ENCODE peak calls at places on chromosomes 13 and 19, in eight cellular contexts. U is iPS DF 6.9; H is type B pancreatic cell; N is GM10248; Y is cerebellar nuclear complex; A is activated naive CD8-positive, alpha-beta T cell treated with anti-CD3 and anti-CD28 coated beads, Interleukin-2, amount 50 U/mL, for 24 hours; L is substantia nigra; V is Daoy. B is an unnamed sample.

GRCh38 chr13:28340272-28340793 is 154.6 kb downstream of the FLT1 start:
- DNase-seq in U (no peak), Y (no peak), A (no peak), H (no peak), V (peak), L (no peak), N (no peak), B (no peak)

GRCh38 chr13:110443633-110444225 is 117.8 kb downstream of the RAB20 start:
- DNase-seq in N (no peak), Y (no peak), A (no peak), L (no peak), H (no peak), V (no peak), U (no peak), B (no peak)

GRCh38 chr19:33203529-33203928 is 9.4 kb downstream of the LRP3 start:
- DNase-seq in N (no peak), Y (no peak), U (no peak), L (no peak), H (no peak), A (no peak), V (no peak), B (no peak)

GRCh38 chr13:38341149-38341692 is 8.4 kb upstream of the UFM1 start:
- DNase-seq in L (no peak), N (no peak), H (no peak), U (no peak), A (no peak), Y (no peak), V (no peak), B (no peak)

GRCh38 chr13:92677571-92677970 is 549.0 kb upstream of the GPC6 start:
- DNase-seq in L (no peak), N (no peak), H (no peak), U (no peak), Y (no peak), V (no peak), A (no peak), B (no peak)

GRCh38 chr13:50990540-50991506 is 81.2 kb downstream of the RNASEH2B start:
- DNase-seq in N (no peak), L (no peak), V (no peak), A (no peak), Y (peak), H (no peak), U (no peak), B (no peak)

GRCh38 chr19:27876489-27876888 is 1336.5 kb downstream of the UQCRFS1 start:
- DNase-seq in H (no peak), A (no peak), V (no peak), U (no peak), L (no peak), N (no peak), Y (no peak), B (no peak)

GRCh38 chr13:98506343-98507059 is 70.4 kb downstream of the STK24 start:
- DNase-seq in N (no peak), A (no peak), L (no peak), U (no peak), V (no peak), Y (peak), H (no peak), B (no peak)

GRCh38 chr19:10780368-10780767 is 55.6 kb downstream of the TMED1 start:
- DNase-seq in V (peak), A (no peak), H (no peak), N (no peak), U (no peak), Y (no peak), L (no peak), B (no peak)

GRCh38 chr13:27293873-27294515 is 23.4 kb downstream of the RASL11A start:
- DNase-seq in N (no peak), U (no peak), H (no peak), Y (no peak), A (no peak), V (no peak), L (no peak), B (no peak)

GRCh38 chr19:584240-585001 is 5.3 kb upstream of the HCN2 start:
- DNase-seq in H (no peak), A (peak), V (peak), U (peak), L (peak), Y (no peak), N (peak), B (peak)

GRCh38 chr19:54164369-54165068 is 5.0 kb upstream of the LENG1 start:
- DNase-seq in H (peak), A (peak), U (no peak), N (no peak), V (peak), Y (no peak), L (no peak), B (no peak)

GRCh38 chr19:45079063-45079910 is at the start of gene GEMIN7:
- DNase-seq in N (peak), U (no peak), L (peak), V (peak), A (peak), Y (no peak), H (peak), B (peak)

GRCh38 chr19:33662391-33662790 is 40.6 kb downstream of the CHST8 start:
- DNase-seq in L (no peak), A (no peak), Y (no peak), U (no peak), N (no peak), V (no peak), H (peak), B (no peak)

GRCh38 chr13:78589206-78589605 is 14.1 kb downstream of the POU4F1 start:
- DNase-seq in V (peak), H (no peak), U (no peak), N (no peak), L (no peak), A (no peak), Y (no peak), B (peak)

GRCh38 chr19:43820098-43820860 is 6.8 kb upstream of the ZNF283 start:
- DNase-seq in L (peak), V (peak), H (no peak), Y (no peak), A (peak), N (peak), U (no peak), B (no peak)

GRCh38 chr13:94917814-94918213 is 205.5 kb upstream of the SOX21 start:
- DNase-seq in A (no peak), Y (no peak), N (no peak), H (no peak), V (no peak), L (no peak), U (no peak), B (no peak)

GRCh38 chr19:51094696-51095279 is 12.1 kb upstream of the KLK14 start:
- DNase-seq in L (no peak), U (no peak), A (peak), H (no peak), V (peak), Y (no peak), N (peak), B (peak)

GRCh38 chr13:113815151-113816058 is 48.5 kb downstream of the GAS6 start:
- DNase-seq in N (no peak), H (no peak), L (no peak), V (no peak), Y (no peak), A (peak), U (no peak), B (no peak)

GRCh38 chr13:67204731-67205130 is 25.4 kb downstream of the PCDH9 start:
- DNase-seq in A (no peak), V (no peak), N (no peak), H (no peak), U (no peak), Y (no peak), L (no peak), B (no peak)

GRCh38 chr13:48571121-48571901 is 38.4 kb upstream of the RCBTB2 start:
- DNase-seq in V (peak), H (no peak), N (no peak), L (no peak), Y (no peak), A (no peak), U (no peak), B (no peak)

GRCh38 chr13:34926513-34926912 is 15.6 kb upstream of the NBEA start:
- DNase-seq in U (no peak), Y (no peak), L (no peak), A (no peak), N (no peak), H (no peak), V (no peak), B (peak)

GRCh38 chr13:32142956-32143375 is 111.4 kb downstream of the FRY start:
- DNase-seq in H (no peak), U (peak), N (no peak), V (peak), L (no peak), Y (no peak), A (no peak), B (peak)

GRCh38 chr19:18387395-18387794 is 1.4 kb downstream of the GDF15 start:
- DNase-seq in L (no peak), A (no peak), Y (no peak), H (no peak), N (no peak), U (no peak), V (no peak), B (no peak)

GRCh38 chr19:49017666-49018351 is 918 bp upstream of the LHB start:
- DNase-seq in Y (no peak), N (peak), V (peak), L (no peak), H (no peak), U (no peak), A (peak), B (peak)

B was measured in ACHN.